ENCODE peak calls at places on chromosomes 12 and 14, in seven cellular contexts. L, O, D, X, T, Z and B are unnamed samples.

GRCh38 chr14:69535230-69535848 is 39.3 kb downstream of the CCDC177 start:
- DNase-seq in L (no peak), O (peak), D (peak), X (no peak), T (peak), Z (no peak), B (no peak)

GRCh38 chr12:42119085-42119633 is 25.5 kb downstream of the GXYLT1 start:
- DNase-seq in L (no peak), O (no peak), D (no peak), X (no peak), T (no peak), Z (no peak), B (no peak)

GRCh38 chr12:65594373-65594772 is 229.9 kb upstream of the HMGA2 start:
- DNase-seq in L (no peak), O (no peak), D (no peak), X (no peak), T (no peak), Z (no peak), B (no peak)

GRCh38 chr12:101779626-101780025 is 40.4 kb upstream of the SYCP3 start:
- DNase-seq in L (no peak), O (no peak), D (no peak), X (no peak), T (no peak), Z (no peak), B (no peak)

GRCh38 chr12:46832084-46832704 is 6.4 kb upstream of the SLC38A4 start:
- DNase-seq in L (no peak), O (no peak), D (no peak), X (no peak), T (no peak), Z (no peak), B (no peak)

GRCh38 chr12:538731-539539 is 79.2 kb downstream of the B4GALNT3 start:
- DNase-seq in L (no peak), O (peak), D (no peak), X (no peak), T (no peak), Z (no peak), B (no peak)

GRCh38 chr12:122174155-122174845 is at the start of gene IL31:
- DNase-seq in L (no peak), O (no peak), D (no peak), X (no peak), T (no peak), Z (no peak), B (no peak)

GRCh38 chr12:51001799-51002198 is 24.4 kb downstream of the SLC11A2 start:
- DNase-seq in L (no peak), O (no peak), D (no peak), X (no peak), T (no peak), Z (no peak), B (no peak)

GRCh38 chr14:64704145-64704742 is at the start of gene PLEKHG3:
- DNase-seq in L (no peak), O (peak), D (peak), X (no peak), T (peak), Z (no peak), B (no peak)

GRCh38 chr12:130795906-130796305 is 43.1 kb downstream of the STX2 start:
- DNase-seq in L (no peak), O (no peak), D (no peak), X (no peak), T (no peak), Z (no peak), B (no peak)

GRCh38 chr12:7295529-7295928 is 8.3 kb upstream of the ACSM4 start:
- DNase-seq in L (no peak), O (no peak), D (no peak), X (no peak), T (no peak), Z (no peak), B (no peak)

GRCh38 chr14:95222870-95223398 is 65.6 kb upstream of the DICER1 start:
- DNase-seq in L (no peak), O (no peak), D (peak), X (no peak), T (no peak), Z (no peak), B (no peak)

GRCh38 chr12:81692008-81692407 is 67.1 kb downstream of the PPFIA2 start:
- DNase-seq in L (no peak), O (no peak), D (no peak), X (no peak), T (no peak), Z (no peak), B (no peak)

GRCh38 chr12:115078334-115078733 is 394.4 kb upstream of the TBX3 start:
- DNase-seq in L (no peak), O (no peak), D (peak), X (no peak), T (no peak), Z (no peak), B (no peak)

GRCh38 chr12:52401926-52402325 is 4.2 kb downstream of the KRT82 start:
- DNase-seq in L (no peak), O (no peak), D (no peak), X (no peak), T (no peak), Z (no peak), B (no peak)

GRCh38 chr12:109840349-109841073 is 7.3 kb upstream of the TRPV4 start:
- DNase-seq in L (no peak), O (no peak), D (peak), X (no peak), T (no peak), Z (no peak), B (no peak)

GRCh38 chr14:24343795-24344660 is 4.2 kb upstream of the RIPK3 start:
- DNase-seq in L (no peak), O (no peak), D (peak), X (no peak), T (no peak), Z (no peak), B (no peak)

GRCh38 chr14:90419200-90419599 is 22.4 kb downstream of the CALM1 start:
- DNase-seq in L (no peak), O (no peak), D (no peak), X (no peak), T (peak), Z (no peak), B (no peak)

GRCh38 chr14:20469890-20470858 is 968 bp downstream of the PNP start:
- DNase-seq in L (no peak), O (peak), D (peak), X (no peak), T (peak), Z (no peak), B (peak)
- TF ChIP-seq POLR2AphosphoS5 in L (no peak), O (no peak), D (no peak), X (no peak), T (no peak), Z (no peak), B (no peak)

GRCh38 chr14:59281613-59282012 is 93.1 kb downstream of the DAAM1 start:
- DNase-seq in L (no peak), O (no peak), D (no peak), X (no peak), T (no peak), Z (no peak), B (no peak)

GRCh38 chr14:59282366-59282765 is 93.9 kb downstream of the DAAM1 start:
- DNase-seq in L (no peak), O (no peak), D (no peak), X (no peak), T (no peak), Z (no peak), B (no peak)

GRCh38 chr14:59283380-59283779 is 94.9 kb downstream of the DAAM1 start:
- DNase-seq in L (no peak), O (no peak), D (peak), X (no peak), T (no peak), Z (no peak), B (no peak)

GRCh38 chr14:59278111-59278510 is 89.6 kb downstream of the DAAM1 start:
- DNase-seq in L (no peak), O (no peak), D (peak), X (no peak), T (peak), Z (no peak), B (no peak)

GRCh38 chr14:59280961-59281360 is 92.5 kb downstream of the DAAM1 start:
- DNase-seq in L (no peak), O (no peak), D (no peak), X (no peak), T (no peak), Z (no peak), B (no peak)
- TF ChIP-seq TAF1 in L (no peak), O (no peak), D (no peak), X (no peak), T (no peak), Z (no peak), B (no peak)

DNA sequence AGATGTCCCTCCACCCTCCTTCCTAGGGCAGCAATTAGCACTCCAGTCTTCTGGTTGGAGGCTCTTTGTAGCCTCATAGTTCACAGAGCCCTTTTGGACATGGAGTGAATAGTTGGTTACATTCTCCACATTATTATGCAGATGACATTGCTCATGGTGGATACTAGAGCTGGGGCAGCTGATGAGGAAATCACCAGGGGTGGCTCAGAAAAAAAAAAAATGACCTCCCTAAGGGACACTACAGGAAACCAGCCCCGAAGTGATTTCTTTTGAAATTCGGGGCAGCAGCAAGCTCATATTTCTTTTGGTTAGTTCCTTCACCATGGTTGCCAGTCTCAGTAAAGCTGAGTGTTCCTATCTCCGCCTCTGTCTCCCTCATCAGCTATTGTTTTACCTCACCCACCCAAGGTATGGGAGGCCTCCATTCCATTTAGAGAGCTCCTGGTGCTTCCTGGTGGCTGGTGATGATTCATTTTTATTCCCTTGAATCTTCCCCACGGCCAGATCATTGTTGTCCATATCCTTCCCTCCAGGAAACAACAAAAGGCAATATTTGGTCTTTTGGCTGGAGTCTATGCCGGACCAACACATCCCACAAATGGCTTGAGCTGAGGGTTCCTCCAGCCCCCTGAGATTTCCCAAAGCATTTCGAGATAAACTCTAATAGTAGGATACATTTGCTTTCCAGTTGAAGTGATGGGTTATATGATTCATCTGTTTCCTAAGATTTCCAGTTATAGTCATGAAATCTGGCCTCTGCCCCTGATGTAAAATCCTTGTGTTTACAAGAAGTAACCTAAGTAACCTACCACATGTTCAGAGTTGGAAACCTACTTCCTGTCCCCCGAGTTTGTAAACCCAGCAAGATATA is 56.2 kb upstream of the NID2 start:
- DNase-seq in L (peak), O (no peak), D (no peak), X (no peak), T (no peak), Z (no peak), B (no peak)
- TF ChIP-seq POLR2AphosphoS5 in L (no peak), O (no peak), D (no peak), X (no peak), T (no peak), Z (no peak), B (no peak)

DNA sequence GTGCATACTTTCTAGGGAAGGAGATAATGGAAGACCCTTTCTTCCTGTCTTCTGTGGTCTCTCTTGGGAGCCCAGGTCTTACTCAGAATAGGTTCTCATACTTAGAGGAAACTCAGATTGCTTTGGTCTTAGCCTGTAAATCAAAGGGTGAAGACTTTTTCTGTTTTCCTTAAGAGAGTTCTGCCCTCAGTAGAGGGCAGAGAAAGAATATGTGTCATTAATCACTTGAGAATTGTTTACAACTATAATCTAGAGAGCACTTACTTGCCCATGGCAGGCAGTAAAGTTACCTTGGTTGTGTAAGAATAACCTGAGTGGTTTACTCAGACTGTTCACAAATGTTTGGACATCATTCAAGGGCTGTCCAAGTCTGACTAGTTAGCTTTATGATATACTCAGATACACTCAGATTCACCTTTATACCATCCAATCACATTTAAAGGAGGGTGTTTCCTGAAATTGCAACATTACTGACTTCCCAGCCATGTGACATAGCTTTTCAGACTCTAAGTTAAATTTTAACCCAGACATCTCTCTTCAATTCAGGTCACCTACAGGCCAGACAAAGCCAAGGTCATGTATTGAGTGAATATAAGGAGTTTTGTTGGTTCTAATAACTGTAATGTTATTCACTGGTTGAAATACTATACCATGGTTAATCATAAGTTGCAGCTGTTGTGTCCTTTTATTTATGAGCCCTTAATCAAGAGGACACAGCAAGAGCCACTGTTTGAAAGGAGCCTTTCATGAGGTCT is 372.2 kb downstream of the RAD51B start:
- DNase-seq in L (no peak), O (no peak), D (peak), X (no peak), T (no peak), Z (no peak), B (no peak)
- TF ChIP-seq TAF1 in L (no peak), O (no peak), D (no peak), X (no peak), T (no peak), Z (no peak), B (no peak)

GRCh38 chr14:71523630-71524320 is 408.5 kb upstream of the RGS6 start:
- DNase-seq in L (no peak), O (no peak), D (no peak), X (no peak), T (no peak), Z (peak), B (no peak)

GRCh38 chr14:71521238-71521637 is 411.0 kb upstream of the RGS6 start:
- DNase-seq in L (no peak), O (no peak), D (no peak), X (no peak), T (no peak), Z (no peak), B (no peak)

GRCh38 chr14:71524321-71524982 is 407.8 kb upstream of the RGS6 start:
- DNase-seq in L (no peak), O (no peak), D (no peak), X (no peak), T (no peak), Z (peak), B (no peak)

GRCh38 chr14:71525663-71526246 is 406.5 kb upstream of the RGS6 start:
- DNase-seq in L (no peak), O (no peak), D (no peak), X (no peak), T (no peak), Z (no peak), B (no peak)

GRCh38 chr14:71521736-71522135 is 410.5 kb upstream of the RGS6 start:
- DNase-seq in L (no peak), O (no peak), D (no peak), X (no peak), T (no peak), Z (no peak), B (no peak)
- TF ChIP-seq POLR2AphosphoS5 in L (no peak), O (no peak), D (no peak), X (no peak), T (no peak), Z (no peak), B (no peak)